ENCODE peak calls at places on chromosomes 6 and 20, in four cellular contexts. Q is SK-N-SH, B is ascending aorta, I is neural progenitor cell. W is an unnamed sample. For H3K36me3, the result is how much of the 10 kb centered on the place peaks cover.

GRCh38 chr6:64815718-64816117 is 891.3 kb downstream of the EYS start:
- DNase-seq in B (no peak), I (no peak), Q (no peak), W (no peak)

GRCh38 chr6:26754212-26754611 is 94.7 kb upstream of the ZNF322 start:
- DNase-seq in I (no peak), B (no peak), Q (no peak), W (no peak)

GRCh38 chr20:47133809-47134456 is 222.6 kb downstream of the ZMYND8 start:
- DNase-seq in B (no peak), Q (no peak), I (no peak), W (no peak)

GRCh38 chr6:110567957-110568696 is 91.7 kb upstream of the SLC22A16 start:
- DNase-seq in I (no peak), Q (no peak), B (no peak), W (no peak)

GRCh38 chr20:16599257-16599656 is 26.0 kb upstream of the KIF16B start:
- DNase-seq in I (no peak), B (no peak), Q (no peak), W (no peak)

GRCh38 chr6:28995093-28995650 is 9.9 kb downstream of the ZNF311 start:
- DNase-seq in Q (no peak), I (no peak), B (no peak), W (no peak)

GRCh38 chr6:17418281-17419188 is 25.1 kb downstream of the CAP2 start:
- DNase-seq in B (no peak), I (peak), Q (no peak), W (no peak)

GRCh38 chr20:20215976-20216727 is 151.8 kb upstream of the INSM1 start:
- DNase-seq in Q (no peak), I (no peak), B (no peak), W (no peak)

GRCh38 chr20:25328954-25329498 is 61.6 kb downstream of the ABHD12 start:
- DNase-seq in Q (no peak), I (no peak), B (no peak), W (peak)

GRCh38 chr6:82248233-82248735 is 740 bp upstream of the IBTK start:
- DNase-seq in I (peak), Q (no peak), B (no peak), W (peak)

GRCh38 chr20:32314768-32315167 is 37.3 kb downstream of the KIF3B start:
- DNase-seq in B (no peak), Q (no peak), I (no peak), W (no peak)
- H3K36me3 ChIP-seq in B (under half), Q (under half), I (under half), W (under half)

GRCh38 chr6:72950114-72950860 is 275.0 kb downstream of the KHDC1L start:
- DNase-seq in B (no peak), I (no peak), Q (no peak), W (no peak)
- H3K36me3 ChIP-seq in B (under half), I (under half), Q (under half), W (under half)

GRCh38 chr6:111736005-111736607 is 130.4 kb upstream of the TRAF3IP2 start:
- DNase-seq in I (no peak), B (no peak), Q (no peak), W (no peak)
- H3K36me3 ChIP-seq in I (under half), B (under half), Q (under half), W (under half)

GRCh38 chr6:152170702-152171667 is 363.5 kb downstream of the ESR1 start:
- DNase-seq in I (no peak), Q (no peak), B (no peak), W (no peak)
- H3K36me3 ChIP-seq in I (under half), Q (under half), B (under half), W (under half)

GRCh38 chr6:30331981-30332380 is 5.3 kb downstream of the TRIM39 start:
- DNase-seq in B (no peak), I (no peak), Q (no peak), W (no peak)

GRCh38 chr6:30329331-30329730 is 2.6 kb downstream of the TRIM39 start:
- DNase-seq in B (no peak), I (no peak), Q (no peak), W (no peak)

DNA sequence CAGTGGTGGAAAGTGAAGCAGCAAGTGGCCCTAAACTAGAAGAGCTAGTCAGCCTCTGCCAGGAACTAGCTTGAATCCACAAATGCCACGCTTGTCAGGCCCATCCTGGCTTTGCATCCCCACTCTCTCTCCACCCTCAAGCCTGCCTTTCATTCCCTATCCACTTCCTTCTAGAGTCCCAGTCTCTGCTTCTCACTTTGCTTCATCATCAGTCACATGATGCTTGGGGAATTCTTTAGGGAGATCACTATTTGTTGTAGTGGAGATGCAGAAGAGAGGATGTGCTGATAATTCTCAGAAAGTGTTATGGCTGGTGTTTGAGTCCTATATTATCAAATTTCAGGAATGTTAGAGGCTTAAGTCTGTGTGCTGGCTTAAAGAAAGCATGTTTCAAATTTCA is 7.3 kb downstream of the TRIM39 start:
- DNase-seq in B (no peak), Q (no peak), I (no peak), W (no peak)
- H3K36me3 ChIP-seq in B (half or more), Q (half or more), I (under half), W (under half)

GRCh38 chr20:63492518-63492917 is 6.4 kb downstream of the EEF1A2 start:
- DNase-seq in B (no peak), I (no peak), Q (no peak), W (no peak)

GRCh38 chr20:63491078-63491477 is 7.8 kb downstream of the EEF1A2 start:
- DNase-seq in I (no peak), Q (no peak), B (no peak), W (no peak)

GRCh38 chr20:63492982-63493381 is 5.9 kb downstream of the EEF1A2 start:
- DNase-seq in I (no peak), Q (no peak), B (no peak), W (no peak)

GRCh38 chr20:63490416-63490815 is 8.5 kb downstream of the EEF1A2 start:
- DNase-seq in Q (peak), I (no peak), B (no peak), W (no peak)

GRCh38 chr20:63491635-63492230 is 7.2 kb downstream of the EEF1A2 start:
- DNase-seq in Q (no peak), I (no peak), B (no peak), W (no peak)
- H3K36me3 ChIP-seq in Q (under half), I (under half), B (under half), W (under half)

GRCh38 chr6:31969712-31970603 is 2.0 kb downstream of the DXO start:
- DNase-seq in B (no peak), Q (no peak), I (no peak), W (no peak)
- H3K36me3 ChIP-seq in B (under half), Q (half or more), I (under half), W (under half)

GRCh38 chr6:158784505-158784904 is 34.7 kb downstream of the EZR start:
- DNase-seq in B (no peak), Q (no peak), I (no peak), W (no peak)

GRCh38 chr6:158789115-158789917 is 29.9 kb downstream of the EZR start:
- DNase-seq in Q (no peak), B (no peak), I (no peak), W (no peak)

GRCh38 chr6:158785036-158785435 is 34.1 kb downstream of the EZR start:
- DNase-seq in Q (no peak), I (no peak), B (no peak), W (no peak)

GRCh38 chr6:158787395-158787794 is 31.8 kb downstream of the EZR start:
- DNase-seq in B (no peak), Q (no peak), I (no peak), W (no peak)

GRCh38 chr6:158786645-158787304 is 32.4 kb downstream of the EZR start:
- DNase-seq in Q (no peak), I (no peak), B (no peak), W (no peak)
- H3K36me3 ChIP-seq in Q (half or more), I (under half), B (under half), W (half or more)

W was measured in H7.